ENCODE peak calls at places on chromosomes 4 and X, in six cellular contexts. T is astrocyte of the hippocampus, L is head of caudate nucleus, M is HFF-Myc, P is Panc1, S is ascending aorta. V is an unnamed sample.

GRCh38 chr4:4384837-4385236 is 2.1 kb upstream of the NSG1 start:
- DNase-seq in T (peak), L (no peak), M (no peak), P (no peak), S (no peak), V (no peak)

GRCh38 chrX:17511556-17511955 is 136.6 kb downstream of the NHS start:
- DNase-seq in T (no peak), L (no peak), M (no peak), P (no peak), S (no peak), V (no peak)

GRCh38 chr4:88600129-88600849 is 8.0 kb downstream of the HERC3 start:
- DNase-seq in T (peak), L (no peak), M (no peak), P (no peak), S (no peak), V (no peak)

GRCh38 chr4:81592698-81593097 is 121.0 kb upstream of the RASGEF1B start:
- DNase-seq in T (no peak), L (no peak), M (no peak), P (no peak), S (no peak), V (no peak)

GRCh38 chr4:168162604-168163003 is 70.3 kb downstream of the ANXA10 start:
- DNase-seq in T (peak), L (no peak), M (no peak), P (no peak), S (no peak), V (no peak)

GRCh38 chr4:12861422-12861821 is 622.7 kb downstream of the RAB28 start:
- DNase-seq in T (no peak), L (no peak), M (no peak), P (no peak), S (no peak), V (no peak)

GRCh38 chr4:128768373-128768996 is 41.0 kb upstream of the JADE1 start:
- DNase-seq in T (peak), L (no peak), M (no peak), P (no peak), S (no peak), V (no peak)

GRCh38 chrX:2596856-2597255 is 94.2 kb upstream of the CD99 start:
- DNase-seq in T (no peak), L (no peak), M (no peak), P (no peak), S (no peak), V (no peak)

GRCh38 chr4:38663021-38663800 is 788 bp upstream of the KLF3 start:
- DNase-seq in T (peak), L (peak), M (no peak), P (no peak), S (no peak), V (no peak)

GRCh38 chrX:112851806-112852205 is 11.2 kb upstream of the AMOT start:
- DNase-seq in T (peak), L (no peak), M (no peak), P (no peak), S (no peak), V (no peak)

GRCh38 chrX:2627272-2627867 is 63.7 kb upstream of the CD99 start:
- DNase-seq in T (peak), L (no peak), M (peak), P (no peak), S (no peak), V (no peak)

GRCh38 chrX:2320580-2321327 is 180.0 kb downstream of the DHRSX start:
- DNase-seq in T (no peak), L (no peak), M (peak), P (no peak), S (no peak), V (no peak)

V was measured in SK-N-MC.